ENCODE peak calls at places on chromosomes 4 and X, in eight cellular contexts. One of them, this sample, is unnamed.

GRCh38 chrX:39895228-39896110 is 202.3 kb downstream of the BCOR start:
- DNase-seq in DMS 273 treated with DMSO at 0.1 percent for 48 hours: no peak
- DNase-seq in NCI-H446 treated with DMSO at 0.1 percent for 48 hours: peak
- DNase-seq in renal cortical epithelial cell: no peak
- DNase-seq in activated CD8-positive, alpha-beta memory T cell treated with anti-CD3 and anti-CD28 coated beads, Interleukin-2, amount 10 ng/mL, durations not matched to agents 7 days and 5 days: no peak
- DNase-seq in NCI-H1048: no peak
- DNase-seq in stomach: peak
- DNase-seq in NCI-H1092: peak
- DNase-seq in this sample: peak

GRCh38 chr4:129437347-129437746 is 341.4 kb downstream of the C4orf33 start:
- DNase-seq in DMS 273 treated with DMSO at 0.1 percent for 48 hours: no peak
- DNase-seq in NCI-H1092: no peak
- DNase-seq in stomach: no peak
- DNase-seq in renal cortical epithelial cell: no peak
- DNase-seq in NCI-H446 treated with DMSO at 0.1 percent for 48 hours: no peak
- DNase-seq in activated CD8-positive, alpha-beta memory T cell treated with anti-CD3 and anti-CD28 coated beads, Interleukin-2, amount 10 ng/mL, durations not matched to agents 7 days and 5 days: no peak
- DNase-seq in NCI-H1048: no peak
- DNase-seq in this sample: no peak

GRCh38 chrX:150150780-150151125 is 212.4 kb upstream of the MAMLD1 start:
- DNase-seq in NCI-H1048: no peak
- DNase-seq in NCI-H446 treated with DMSO at 0.1 percent for 48 hours: no peak
- DNase-seq in renal cortical epithelial cell: no peak
- DNase-seq in NCI-H1092: no peak
- DNase-seq in DMS 273 treated with DMSO at 0.1 percent for 48 hours: no peak
- DNase-seq in stomach: no peak
- DNase-seq in activated CD8-positive, alpha-beta memory T cell treated with anti-CD3 and anti-CD28 coated beads, Interleukin-2, amount 10 ng/mL, durations not matched to agents 7 days and 5 days: no peak
- DNase-seq in this sample: no peak

GRCh38 chr4:106766519-106766918 is 269.6 kb downstream of the DKK2 start:
- DNase-seq in NCI-H446 treated with DMSO at 0.1 percent for 48 hours: no peak
- DNase-seq in activated CD8-positive, alpha-beta memory T cell treated with anti-CD3 and anti-CD28 coated beads, Interleukin-2, amount 10 ng/mL, durations not matched to agents 7 days and 5 days: no peak
- DNase-seq in renal cortical epithelial cell: no peak
- DNase-seq in DMS 273 treated with DMSO at 0.1 percent for 48 hours: no peak
- DNase-seq in NCI-H1048: no peak
- DNase-seq in NCI-H1092: no peak
- DNase-seq in stomach: no peak
- DNase-seq in this sample: no peak

GRCh38 chr4:182917182-182918043 is at the start of gene DCTD:
- DNase-seq in renal cortical epithelial cell: no peak
- DNase-seq in DMS 273 treated with DMSO at 0.1 percent for 48 hours: no peak
- DNase-seq in NCI-H1048: no peak
- DNase-seq in NCI-H1092: peak
- DNase-seq in NCI-H446 treated with DMSO at 0.1 percent for 48 hours: no peak
- DNase-seq in activated CD8-positive, alpha-beta memory T cell treated with anti-CD3 and anti-CD28 coated beads, Interleukin-2, amount 10 ng/mL, durations not matched to agents 7 days and 5 days: peak
- DNase-seq in stomach: peak
- DNase-seq in this sample: peak

GRCh38 chrX:2640436-2641150 is 50.5 kb upstream of the CD99 start:
- DNase-seq in stomach: no peak
- DNase-seq in renal cortical epithelial cell: no peak
- DNase-seq in NCI-H1048: no peak
- DNase-seq in NCI-H446 treated with DMSO at 0.1 percent for 48 hours: no peak
- DNase-seq in NCI-H1092: no peak
- DNase-seq in activated CD8-positive, alpha-beta memory T cell treated with anti-CD3 and anti-CD28 coated beads, Interleukin-2, amount 10 ng/mL, durations not matched to agents 7 days and 5 days: no peak
- DNase-seq in DMS 273 treated with DMSO at 0.1 percent for 48 hours: no peak
- DNase-seq in this sample: no peak

GRCh38 chr4:95077864-95078263 is 320.1 kb downstream of the BMPR1B start:
- DNase-seq in stomach: no peak
- DNase-seq in DMS 273 treated with DMSO at 0.1 percent for 48 hours: no peak
- DNase-seq in activated CD8-positive, alpha-beta memory T cell treated with anti-CD3 and anti-CD28 coated beads, Interleukin-2, amount 10 ng/mL, durations not matched to agents 7 days and 5 days: no peak
- DNase-seq in NCI-H1092: no peak
- DNase-seq in NCI-H446 treated with DMSO at 0.1 percent for 48 hours: no peak
- DNase-seq in NCI-H1048: no peak
- DNase-seq in renal cortical epithelial cell: no peak
- DNase-seq in this sample: no peak

GRCh38 chr4:182916483-182917181 is 554 bp downstream of the DCTD start:
- DNase-seq in NCI-H1048: no peak
- DNase-seq in NCI-H446 treated with DMSO at 0.1 percent for 48 hours: no peak
- DNase-seq in renal cortical epithelial cell: peak
- DNase-seq in DMS 273 treated with DMSO at 0.1 percent for 48 hours: no peak
- DNase-seq in stomach: peak
- DNase-seq in NCI-H1092: no peak
- DNase-seq in activated CD8-positive, alpha-beta memory T cell treated with anti-CD3 and anti-CD28 coated beads, Interleukin-2, amount 10 ng/mL, durations not matched to agents 7 days and 5 days: peak
- DNase-seq in this sample: peak

GRCh38 chrX:109797311-109797975 is 64.4 kb upstream of the ACSL4 start:
- DNase-seq in DMS 273 treated with DMSO at 0.1 percent for 48 hours: peak
- DNase-seq in stomach: no peak
- DNase-seq in NCI-H1048: no peak
- DNase-seq in activated CD8-positive, alpha-beta memory T cell treated with anti-CD3 and anti-CD28 coated beads, Interleukin-2, amount 10 ng/mL, durations not matched to agents 7 days and 5 days: no peak
- DNase-seq in NCI-H446 treated with DMSO at 0.1 percent for 48 hours: peak
- DNase-seq in renal cortical epithelial cell: no peak
- DNase-seq in NCI-H1092: peak
- DNase-seq in this sample: no peak

GRCh38 chrX:150036181-150036580 is 97.9 kb upstream of the EOLA2 start:
- DNase-seq in NCI-H1092: no peak
- DNase-seq in NCI-H1048: no peak
- DNase-seq in NCI-H446 treated with DMSO at 0.1 percent for 48 hours: peak
- DNase-seq in renal cortical epithelial cell: peak
- DNase-seq in activated CD8-positive, alpha-beta memory T cell treated with anti-CD3 and anti-CD28 coated beads, Interleukin-2, amount 10 ng/mL, durations not matched to agents 7 days and 5 days: no peak
- DNase-seq in stomach: no peak
- DNase-seq in DMS 273 treated with DMSO at 0.1 percent for 48 hours: no peak
- DNase-seq in this sample: peak

GRCh38 chrX:151695583-151695930 is 299 bp downstream of the PRRG3 start:
- DNase-seq in NCI-H1092: no peak
- DNase-seq in stomach: no peak
- DNase-seq in NCI-H1048: no peak
- DNase-seq in activated CD8-positive, alpha-beta memory T cell treated with anti-CD3 and anti-CD28 coated beads, Interleukin-2, amount 10 ng/mL, durations not matched to agents 7 days and 5 days: no peak
- DNase-seq in DMS 273 treated with DMSO at 0.1 percent for 48 hours: no peak
- DNase-seq in renal cortical epithelial cell: no peak
- DNase-seq in NCI-H446 treated with DMSO at 0.1 percent for 48 hours: no peak
- DNase-seq in this sample: no peak

GRCh38 chr4:70133473-70133872 is 20.6 kb upstream of the PRR27 start:
- DNase-seq in NCI-H1048: no peak
- DNase-seq in NCI-H1092: no peak
- DNase-seq in DMS 273 treated with DMSO at 0.1 percent for 48 hours: no peak
- DNase-seq in renal cortical epithelial cell: no peak
- DNase-seq in stomach: no peak
- DNase-seq in NCI-H446 treated with DMSO at 0.1 percent for 48 hours: no peak
- DNase-seq in activated CD8-positive, alpha-beta memory T cell treated with anti-CD3 and anti-CD28 coated beads, Interleukin-2, amount 10 ng/mL, durations not matched to agents 7 days and 5 days: no peak
- DNase-seq in this sample: no peak

GRCh38 chrX:40448793-40449192 is 132.0 kb upstream of the ATP6AP2 start:
- DNase-seq in stomach: no peak
- DNase-seq in DMS 273 treated with DMSO at 0.1 percent for 48 hours: no peak
- DNase-seq in renal cortical epithelial cell: no peak
- DNase-seq in NCI-H1048: no peak
- DNase-seq in activated CD8-positive, alpha-beta memory T cell treated with anti-CD3 and anti-CD28 coated beads, Interleukin-2, amount 10 ng/mL, durations not matched to agents 7 days and 5 days: no peak
- DNase-seq in NCI-H446 treated with DMSO at 0.1 percent for 48 hours: no peak
- DNase-seq in NCI-H1092: no peak
- DNase-seq in this sample: no peak

GRCh38 chr4:53354012-53354722 is 11.7 kb downstream of the SCFD2 start:
- DNase-seq in renal cortical epithelial cell: no peak
- DNase-seq in NCI-H1048: no peak
- DNase-seq in stomach: no peak
- DNase-seq in DMS 273 treated with DMSO at 0.1 percent for 48 hours: no peak
- DNase-seq in NCI-H446 treated with DMSO at 0.1 percent for 48 hours: no peak
- DNase-seq in activated CD8-positive, alpha-beta memory T cell treated with anti-CD3 and anti-CD28 coated beads, Interleukin-2, amount 10 ng/mL, durations not matched to agents 7 days and 5 days: no peak
- DNase-seq in NCI-H1092: no peak
- DNase-seq in this sample: no peak

GRCh38 chr4:186345184-186345583 is 79.2 kb downstream of the F11 start:
- DNase-seq in stomach: no peak
- DNase-seq in NCI-H1092: no peak
- DNase-seq in activated CD8-positive, alpha-beta memory T cell treated with anti-CD3 and anti-CD28 coated beads, Interleukin-2, amount 10 ng/mL, durations not matched to agents 7 days and 5 days: no peak
- DNase-seq in NCI-H1048: no peak
- DNase-seq in renal cortical epithelial cell: no peak
- DNase-seq in NCI-H446 treated with DMSO at 0.1 percent for 48 hours: no peak
- DNase-seq in DMS 273 treated with DMSO at 0.1 percent for 48 hours: no peak
- DNase-seq in this sample: no peak

GRCh38 chrX:101539116-101539515 is 11.2 kb upstream of the ARMCX1 start:
- DNase-seq in activated CD8-positive, alpha-beta memory T cell treated with anti-CD3 and anti-CD28 coated beads, Interleukin-2, amount 10 ng/mL, durations not matched to agents 7 days and 5 days: no peak
- DNase-seq in NCI-H446 treated with DMSO at 0.1 percent for 48 hours: no peak
- DNase-seq in NCI-H1092: no peak
- DNase-seq in renal cortical epithelial cell: no peak
- DNase-seq in stomach: no peak
- DNase-seq in NCI-H1048: no peak
- DNase-seq in DMS 273 treated with DMSO at 0.1 percent for 48 hours: no peak
- DNase-seq in this sample: no peak

GRCh38 chr4:16278178-16278577 is 51.9 kb upstream of the TAPT1 start:
- DNase-seq in stomach: no peak
- DNase-seq in DMS 273 treated with DMSO at 0.1 percent for 48 hours: no peak
- DNase-seq in renal cortical epithelial cell: no peak
- DNase-seq in NCI-H1092: no peak
- DNase-seq in NCI-H1048: no peak
- DNase-seq in activated CD8-positive, alpha-beta memory T cell treated with anti-CD3 and anti-CD28 coated beads, Interleukin-2, amount 10 ng/mL, durations not matched to agents 7 days and 5 days: no peak
- DNase-seq in NCI-H446 treated with DMSO at 0.1 percent for 48 hours: no peak
- DNase-seq in this sample: no peak

GRCh38 chrX:107551546-107551945 is 76.8 kb upstream of the PRPS1 start:
- DNase-seq in DMS 273 treated with DMSO at 0.1 percent for 48 hours: no peak
- DNase-seq in stomach: peak
- DNase-seq in renal cortical epithelial cell: no peak
- DNase-seq in NCI-H1092: peak
- DNase-seq in NCI-H1048: no peak
- DNase-seq in NCI-H446 treated with DMSO at 0.1 percent for 48 hours: peak
- DNase-seq in activated CD8-positive, alpha-beta memory T cell treated with anti-CD3 and anti-CD28 coated beads, Interleukin-2, amount 10 ng/mL, durations not matched to agents 7 days and 5 days: no peak
- DNase-seq in this sample: no peak

GRCh38 chr4:78296261-78296660 is 239.1 kb downstream of the FRAS1 start:
- DNase-seq in stomach: no peak
- DNase-seq in activated CD8-positive, alpha-beta memory T cell treated with anti-CD3 and anti-CD28 coated beads, Interleukin-2, amount 10 ng/mL, durations not matched to agents 7 days and 5 days: no peak
- DNase-seq in NCI-H446 treated with DMSO at 0.1 percent for 48 hours: no peak
- DNase-seq in NCI-H1092: no peak
- DNase-seq in DMS 273 treated with DMSO at 0.1 percent for 48 hours: no peak
- DNase-seq in renal cortical epithelial cell: no peak
- DNase-seq in NCI-H1048: no peak
- DNase-seq in this sample: no peak

GRCh38 chr4:36427696-36428095 is 146.3 kb downstream of the DTHD1 start:
- DNase-seq in stomach: no peak
- DNase-seq in renal cortical epithelial cell: no peak
- DNase-seq in NCI-H446 treated with DMSO at 0.1 percent for 48 hours: no peak
- DNase-seq in activated CD8-positive, alpha-beta memory T cell treated with anti-CD3 and anti-CD28 coated beads, Interleukin-2, amount 10 ng/mL, durations not matched to agents 7 days and 5 days: no peak
- DNase-seq in DMS 273 treated with DMSO at 0.1 percent for 48 hours: no peak
- DNase-seq in NCI-H1092: no peak
- DNase-seq in NCI-H1048: no peak
- DNase-seq in this sample: no peak

GRCh38 chr4:125116431-125116830 is 198.3 kb upstream of the FAT4 start:
- DNase-seq in DMS 273 treated with DMSO at 0.1 percent for 48 hours: no peak
- DNase-seq in stomach: no peak
- DNase-seq in activated CD8-positive, alpha-beta memory T cell treated with anti-CD3 and anti-CD28 coated beads, Interleukin-2, amount 10 ng/mL, durations not matched to agents 7 days and 5 days: no peak
- DNase-seq in NCI-H1048: no peak
- DNase-seq in renal cortical epithelial cell: no peak
- DNase-seq in NCI-H446 treated with DMSO at 0.1 percent for 48 hours: no peak
- DNase-seq in NCI-H1092: no peak
- DNase-seq in this sample: no peak

GRCh38 chr4:81106150-81106549 is 75.6 kb downstream of the BMP3 start:
- DNase-seq in NCI-H1092: no peak
- DNase-seq in renal cortical epithelial cell: no peak
- DNase-seq in stomach: no peak
- DNase-seq in activated CD8-positive, alpha-beta memory T cell treated with anti-CD3 and anti-CD28 coated beads, Interleukin-2, amount 10 ng/mL, durations not matched to agents 7 days and 5 days: no peak
- DNase-seq in NCI-H1048: no peak
- DNase-seq in NCI-H446 treated with DMSO at 0.1 percent for 48 hours: no peak
- DNase-seq in DMS 273 treated with DMSO at 0.1 percent for 48 hours: no peak
- DNase-seq in this sample: no peak

GRCh38 chrX:2584216-2584615 is 83.4 kb upstream of the DHRSX start:
- DNase-seq in renal cortical epithelial cell: no peak
- DNase-seq in activated CD8-positive, alpha-beta memory T cell treated with anti-CD3 and anti-CD28 coated beads, Interleukin-2, amount 10 ng/mL, durations not matched to agents 7 days and 5 days: no peak
- DNase-seq in NCI-H1048: no peak
- DNase-seq in DMS 273 treated with DMSO at 0.1 percent for 48 hours: no peak
- DNase-seq in stomach: no peak
- DNase-seq in NCI-H1092: no peak
- DNase-seq in NCI-H446 treated with DMSO at 0.1 percent for 48 hours: no peak
- DNase-seq in this sample: no peak